ENCODE peak calls at places on chromosomes 11 and 22, in eight cellular contexts. D, X, Z, N, T, Y, U and A are unnamed samples.

GRCh38 chr11:128294685-128295079 is 292.7 kb downstream of the ETS1 start:
- DNase-seq in D (no peak), X (no peak), Z (peak; percentile 71), N (peak; percentile 25), T (no peak), Y (no peak), U (no peak), A (no peak)

GRCh38 chr11:118908264-118908663 is 17.5 kb downstream of the BCL9L start:
- DNase-seq in D (no peak), X (no peak), Z (no peak), N (no peak), T (no peak), Y (peak; percentile 48), U (no peak), A (no peak)

GRCh38 chr22:17890245-17890671 is 116.0 kb upstream of the BID start:
- DNase-seq in D (peak; percentile 40), X (no peak), Z (peak; percentile 22), N (no peak), T (no peak), Y (peak; percentile 85), U (no peak), A (no peak)

GRCh38 chr11:17877886-17878285 is 135.0 kb downstream of the SERGEF start:
- DNase-seq in D (no peak), X (no peak), Z (no peak), N (no peak), T (no peak), Y (no peak), U (no peak), A (no peak)

GRCh38 chr11:76670475-76671235 is at the start of gene LRRC32:
- DNase-seq in D (no peak), X (peak; percentile 77), Z (no peak), N (no peak), T (peak; percentile 34), Y (peak; percentile 77), U (peak; percentile 62), A (no peak)

GRCh38 chr11:32358729-32359128 is 76.6 kb downstream of the WT1 start:
- DNase-seq in D (no peak), X (no peak), Z (no peak), N (no peak), T (no peak), Y (no peak), U (peak; percentile 17), A (no peak)

GRCh38 chr11:16795146-16795545 is 56.7 kb downstream of the C11orf58 start:
- DNase-seq in D (no peak), X (no peak), Z (no peak), N (no peak), T (no peak), Y (no peak), U (no peak), A (no peak)

GRCh38 chr22:22553735-22554134 is 5.3 kb downstream of the PRAME start:
- DNase-seq in D (no peak), X (no peak), Z (no peak), N (no peak), T (no peak), Y (no peak), U (no peak), A (no peak)

GRCh38 chr22:29267462-29267857 is 321 bp downstream of the RHBDD3 start:
- DNase-seq in D (peak; percentile 1), X (no peak), Z (no peak), N (no peak), T (no peak), Y (no peak), U (no peak), A (no peak)

GRCh38 chr22:26892401-26893033 is 235.1 kb downstream of the MIAT start:
- DNase-seq in D (peak; percentile 41), X (peak; percentile 72), Z (no peak), N (no peak), T (no peak), Y (no peak), U (no peak), A (no peak)

GRCh38 chr11:8231979-8232378 is 31.7 kb downstream of the LMO1 start:
- DNase-seq in D (no peak), X (no peak), Z (no peak), N (no peak), T (no peak), Y (no peak), U (no peak), A (no peak)

GRCh38 chr11:129766858-129767604 is 48.6 kb upstream of the TMEM45B start:
- DNase-seq in D (peak; percentile 17), X (no peak), Z (peak; percentile 12), N (peak; percentile 21), T (no peak), Y (no peak), U (peak; percentile 80), A (no peak)

GRCh38 chr11:123305601-123306000 is 110.6 kb upstream of the CLMP start:
- DNase-seq in D (no peak), X (no peak), Z (no peak), N (no peak), T (no peak), Y (no peak), U (no peak), A (no peak)

GRCh38 chr11:123307276-123307675 is 112.2 kb upstream of the CLMP start:
- DNase-seq in D (no peak), X (no peak), Z (no peak), N (no peak), T (no peak), Y (no peak), U (no peak), A (no peak)

GRCh38 chr11:123306531-123306930 is 111.5 kb upstream of the CLMP start:
- DNase-seq in D (no peak), X (no peak), Z (no peak), N (no peak), T (no peak), Y (no peak), U (no peak), A (no peak)

GRCh38 chr11:123304828-123305530 is 109.9 kb upstream of the CLMP start:
- DNase-seq in D (no peak), X (no peak), Z (no peak), N (no peak), T (no peak), Y (no peak), U (peak; percentile 45), A (no peak)

GRCh38 chr11:123308077-123308476 is 113.0 kb upstream of the CLMP start:
- DNase-seq in D (no peak), X (no peak), Z (peak; percentile 87), N (peak; percentile 68), T (no peak), Y (no peak), U (no peak), A (no peak)
- H3K4me1 ChIP-seq in D (no peaks in the 10 kb centered on the region), X (no peaks in the 10 kb centered on the region), Z (no peaks in the 10 kb centered on the region), N (peaks cover 2% of the 10 kb centered on the region), T (no peaks in the 10 kb centered on the region), Y (peaks cover 12% of the 10 kb centered on the region), U (peaks cover 20% of the 10 kb centered on the region), A (no peaks in the 10 kb centered on the region)

GRCh38 chr11:100684101-100685065 is 2.7 kb upstream of the ARHGAP42 start:
- DNase-seq in D (peak; percentile 71), X (no peak), Z (peak; percentile 52), N (no peak), T (no peak), Y (no peak), U (no peak), A (no peak)

GRCh38 chr11:100686476-100686875 is 612 bp upstream of the ARHGAP42 start:
- DNase-seq in D (no peak), X (no peak), Z (no peak), N (no peak), T (no peak), Y (no peak), U (peak; percentile 73), A (no peak)

GRCh38 chr11:100689141-100689540 is 2.1 kb downstream of the ARHGAP42 start:
- DNase-seq in D (no peak), X (no peak), Z (no peak), N (no peak), T (no peak), Y (no peak), U (no peak), A (no peak)

GRCh38 chr11:100687032-100687629 is at the start of gene ARHGAP42:
- DNase-seq in D (peak; percentile 68), X (peak; percentile 77), Z (peak; percentile 52), N (peak; percentile 62), T (peak; percentile 36), Y (peak; percentile 85), U (peak; percentile 92), A (no peak)

DNA sequence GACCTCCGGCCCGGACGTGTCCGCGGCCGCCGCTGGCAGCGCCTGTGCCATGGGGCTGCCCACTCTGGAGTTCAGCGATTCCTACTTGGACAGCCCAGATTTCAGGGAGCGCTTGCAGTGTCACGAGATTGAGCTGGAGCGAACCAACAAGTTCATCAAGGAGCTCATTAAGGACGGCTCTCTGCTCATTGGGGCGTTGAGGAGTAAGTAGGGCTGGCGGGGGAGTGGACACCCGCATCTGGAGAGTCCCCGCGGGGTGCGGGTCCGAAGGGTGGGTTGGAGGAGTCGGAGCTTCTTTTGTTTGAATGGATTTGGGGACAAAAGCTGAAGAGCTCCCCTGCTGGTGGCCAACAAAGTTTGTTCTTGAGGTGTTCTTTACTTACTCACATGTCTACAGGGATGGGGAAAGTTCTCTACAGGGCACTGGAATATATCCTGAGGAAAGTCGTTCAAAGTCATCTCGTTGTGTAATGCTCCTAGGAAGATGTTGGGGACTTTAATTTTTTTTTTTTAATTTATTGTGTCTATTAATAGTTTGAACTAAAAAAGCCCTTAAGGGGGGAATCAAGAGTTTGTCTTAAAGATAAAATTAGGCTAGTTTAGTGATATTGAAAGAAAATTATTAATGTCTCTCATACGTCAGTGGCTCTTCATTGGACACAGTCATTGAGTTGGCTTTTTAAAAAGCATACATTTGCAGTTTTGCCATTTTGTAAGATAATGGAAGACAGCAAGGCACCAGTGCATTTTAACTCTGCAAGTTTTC is 725 bp downstream of the ARHGAP42 start:
- DNase-seq in D (peak; percentile 79), X (peak; percentile 72), Z (peak; percentile 77), N (peak; percentile 87), T (peak; percentile 23), Y (peak; percentile 56), U (peak; percentile 93), A (no peak)
- TF ChIP-seq CTCF in D (peak; percentile 68), X (peak; percentile 55), Z (peak; percentile 78), N (peak; percentile 75), T (peak; percentile 61), Y (peak; percentile 56), U (peak; percentile 68), A (no peak)

GRCh38 chr11:47899801-47900200 is 51.7 kb upstream of the NUP160 start:
- DNase-seq in D (no peak), X (no peak), Z (no peak), N (no peak), T (no peak), Y (no peak), U (no peak), A (no peak)
- H3K4me3 ChIP-seq in D (no peak overlapping the region), X (no peak overlapping the region), Z (no peak overlapping the region), N (no peak overlapping the region), T (no peak overlapping the region), Y (no peak overlapping the region), U (no peak overlapping the region), A (no peak overlapping the region)

DNA sequence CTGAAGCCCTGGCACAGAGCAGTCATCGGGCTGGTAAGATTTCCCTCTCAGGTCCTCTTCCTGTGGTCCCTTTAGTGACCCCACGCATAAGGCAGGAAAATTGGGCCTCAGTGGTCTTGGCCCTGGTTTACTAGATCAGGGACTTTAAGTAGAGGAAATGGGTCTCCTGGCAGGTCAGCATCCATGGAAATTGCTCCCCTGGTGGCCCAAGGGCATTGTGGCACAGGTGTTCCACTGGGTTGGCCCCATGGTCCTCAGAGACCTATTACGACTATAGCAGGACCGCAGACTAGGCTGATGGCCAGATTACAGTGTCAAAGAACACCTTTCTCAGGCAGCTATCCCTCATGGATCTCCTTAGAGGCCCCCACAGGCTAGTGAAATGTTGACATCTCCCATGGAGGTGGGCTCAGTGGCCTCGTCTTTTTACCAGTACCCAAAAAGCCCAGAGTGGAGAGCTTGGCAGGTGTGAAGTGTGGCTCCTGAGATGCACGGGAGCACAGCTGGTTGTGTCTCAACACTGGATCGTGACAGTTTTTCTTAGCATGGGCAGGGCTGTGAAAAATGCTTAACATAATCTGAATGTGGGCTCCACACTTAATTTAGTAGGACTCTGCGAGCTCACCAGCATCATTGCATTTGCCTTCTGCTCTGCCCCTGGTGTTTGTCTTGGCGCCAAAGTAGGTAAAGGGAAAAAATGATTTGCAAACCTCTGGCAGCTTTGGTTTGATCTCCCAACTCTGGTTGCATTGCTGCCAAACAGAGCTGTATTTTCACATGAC is 74.2 kb downstream of the ZBTB16 start:
- DNase-seq in D (no peak), X (no peak), Z (no peak), N (peak; percentile 39), T (no peak), Y (no peak), U (no peak), A (no peak)
- H3K4me1 ChIP-seq in D (peaks cover 15% of the 10 kb centered on the region), X (no peaks in the 10 kb centered on the region), Z (no peaks in the 10 kb centered on the region), N (no peaks in the 10 kb centered on the region), T (peaks cover 98% of the 10 kb centered on the region), Y (peaks cover 100% of the 10 kb centered on the region), U (no peaks in the 10 kb centered on the region), A (no peaks in the 10 kb centered on the region)